ENCODE peak calls at places on chromosomes 11 and 22, in six cellular contexts. O, X, M, H, S and J are unnamed samples.
A peak's percentile ranks its signal among the peaks of the same experiment; 100 is the strongest.

GRCh38 chr22:31173386-31174145 is 13.6 kb downstream of the RNF185 start:
- DNase-seq in X (no peak), S (peak; percentile 78), M (no peak), H (no peak), O (no peak), J (no peak)

GRCh38 chr11:95231881-95232605 is 1.0 kb upstream of the SESN3 start:
- DNase-seq in O (peak; percentile 86), M (peak; percentile 92), H (peak; percentile 75), S (peak; percentile 57), X (peak; percentile 80), J (peak; percentile 85)

GRCh38 chr22:19974233-19974861 is 32.7 kb upstream of the TXNRD2 start:
- DNase-seq in M (no peak), O (no peak), X (no peak), S (no peak), H (peak; percentile 27), J (no peak)

GRCh38 chr11:117747892-117748291 is 49.1 kb downstream of the DSCAML1 start:
- DNase-seq in M (no peak), S (no peak), O (no peak), X (no peak), H (no peak), J (no peak)

GRCh38 chr11:75273331-75273988 is 32.9 kb downstream of the TPBGL start:
- DNase-seq in M (peak; percentile 45), S (no peak), X (peak; percentile 35), O (no peak), H (no peak), J (no peak)

GRCh38 chr22:23315341-23315917 is 135.1 kb downstream of the BCR start:
- DNase-seq in M (no peak), X (peak; percentile 80), H (peak; percentile 27), O (no peak), S (peak; percentile 67), J (no peak)

GRCh38 chr22:45034156-45034555 is 24.4 kb upstream of the PHF21B start:
- DNase-seq in O (no peak), X (no peak), H (no peak), M (no peak), S (no peak), J (no peak)

GRCh38 chr11:78257654-78258053 is 68.9 kb downstream of the USP35 start:
- DNase-seq in H (no peak), S (no peak), M (no peak), X (no peak), O (no peak), J (no peak)

GRCh38 chr11:24386551-24387404 is 110.1 kb upstream of the LUZP2 start:
- DNase-seq in S (peak; percentile 8), M (no peak), O (no peak), H (peak; percentile 21), X (no peak), J (no peak)

GRCh38 chr11:41102471-41102870 is 357.0 kb downstream of the LRRC4C start:
- DNase-seq in H (no peak), X (no peak), O (no peak), S (no peak), M (no peak), J (no peak)

GRCh38 chr11:2208691-2209369 is 37.2 kb upstream of the TH start:
- DNase-seq in X (peak; percentile 63), H (no peak), O (peak; percentile 56), S (peak; percentile 48), M (peak; percentile 94), J (no peak)

GRCh38 chr11:128208329-128209220 is 378.8 kb downstream of the ETS1 start:
- DNase-seq in M (no peak), X (no peak), S (peak; percentile 94), H (no peak), O (no peak), J (no peak)

GRCh38 chr11:2092956-2093412 is 46.2 kb downstream of the IGF2 start:
- DNase-seq in M (peak; percentile 89), S (peak; percentile 95), O (peak; percentile 96), H (peak; percentile 45), X (peak; percentile 90), J (no peak)

GRCh38 chr22:35638408-35638807 is 9.8 kb upstream of the APOL6 start:
- DNase-seq in X (no peak), O (no peak), H (no peak), S (no peak), M (peak; percentile 94), J (no peak)

GRCh38 chr11:34343153-34343552 is 14.7 kb downstream of the ABTB2 start:
- DNase-seq in H (no peak), X (no peak), S (peak; percentile 81), O (no peak), M (no peak), J (no peak)

GRCh38 chr11:44380009-44380313 is 70.0 kb upstream of the ALX4 start:
- DNase-seq in O (peak; percentile 66), X (no peak), S (no peak), H (no peak), M (no peak), J (no peak)

GRCh38 chr11:133947298-133947905 is 9.4 kb downstream of the IGSF9B start:
- DNase-seq in X (peak; percentile 64), O (no peak), S (peak; percentile 21), M (no peak), H (no peak), J (peak; percentile 45)

GRCh38 chr22:41512421-41513194 is 31.7 kb downstream of the POLR3H start:
- DNase-seq in X (no peak), M (no peak), O (no peak), S (peak; percentile 44), H (no peak), J (no peak)

GRCh38 chr11:19380375-19380774 is 139.6 kb upstream of the E2F8 start:
- DNase-seq in S (peak; percentile 92), O (no peak), X (no peak), H (no peak), M (no peak), J (no peak)

GRCh38 chr11:66856496-66857233 is at the start of gene LRFN4:
- DNase-seq in S (peak; percentile 58), X (peak; percentile 84), H (no peak), M (no peak), O (peak; percentile 75), J (no peak)

GRCh38 chr22:20112623-20113511 is 3.0 kb upstream of the RANBP1 start:
- DNase-seq in H (no peak), M (peak; percentile 73), S (no peak), X (no peak), O (peak; percentile 50), J (no peak)

GRCh38 chr11:12554122-12554521 is 120.1 kb upstream of the TEAD1 start:
- DNase-seq in M (no peak), X (no peak), S (no peak), H (no peak), O (no peak), J (no peak)

GRCh38 chr22:38108561-38109319 is 1.7 kb downstream of the BAIAP2L2 start:
- DNase-seq in X (no peak), M (peak; percentile 45), H (no peak), O (no peak), S (no peak), J (no peak)

GRCh38 chr22:21778705-21779363 is 43.2 kb upstream of the YPEL1 start:
- DNase-seq in M (no peak), S (peak; percentile 14), O (no peak), X (no peak), H (no peak), J (no peak)

GRCh38 chr11:63611395-63611747 is 2.9 kb downstream of the PLAAT3 start:
- DNase-seq in M (no peak), O (no peak), X (no peak), H (no peak), S (no peak), J (no peak)

GRCh38 chr11:63609971-63610580 is 4.2 kb downstream of the PLAAT3 start:
- DNase-seq in S (no peak), X (no peak), O (no peak), M (no peak), H (no peak), J (no peak)

GRCh38 chr11:63610604-63611394 is 3.4 kb downstream of the PLAAT3 start:
- DNase-seq in M (no peak), X (no peak), O (no peak), S (peak; percentile 34), H (no peak), J (no peak)

GRCh38 chr11:63609536-63609935 is 4.7 kb downstream of the PLAAT3 start:
- DNase-seq in S (no peak), O (peak; percentile 87), X (no peak), M (no peak), H (no peak), J (no peak)

DNA sequence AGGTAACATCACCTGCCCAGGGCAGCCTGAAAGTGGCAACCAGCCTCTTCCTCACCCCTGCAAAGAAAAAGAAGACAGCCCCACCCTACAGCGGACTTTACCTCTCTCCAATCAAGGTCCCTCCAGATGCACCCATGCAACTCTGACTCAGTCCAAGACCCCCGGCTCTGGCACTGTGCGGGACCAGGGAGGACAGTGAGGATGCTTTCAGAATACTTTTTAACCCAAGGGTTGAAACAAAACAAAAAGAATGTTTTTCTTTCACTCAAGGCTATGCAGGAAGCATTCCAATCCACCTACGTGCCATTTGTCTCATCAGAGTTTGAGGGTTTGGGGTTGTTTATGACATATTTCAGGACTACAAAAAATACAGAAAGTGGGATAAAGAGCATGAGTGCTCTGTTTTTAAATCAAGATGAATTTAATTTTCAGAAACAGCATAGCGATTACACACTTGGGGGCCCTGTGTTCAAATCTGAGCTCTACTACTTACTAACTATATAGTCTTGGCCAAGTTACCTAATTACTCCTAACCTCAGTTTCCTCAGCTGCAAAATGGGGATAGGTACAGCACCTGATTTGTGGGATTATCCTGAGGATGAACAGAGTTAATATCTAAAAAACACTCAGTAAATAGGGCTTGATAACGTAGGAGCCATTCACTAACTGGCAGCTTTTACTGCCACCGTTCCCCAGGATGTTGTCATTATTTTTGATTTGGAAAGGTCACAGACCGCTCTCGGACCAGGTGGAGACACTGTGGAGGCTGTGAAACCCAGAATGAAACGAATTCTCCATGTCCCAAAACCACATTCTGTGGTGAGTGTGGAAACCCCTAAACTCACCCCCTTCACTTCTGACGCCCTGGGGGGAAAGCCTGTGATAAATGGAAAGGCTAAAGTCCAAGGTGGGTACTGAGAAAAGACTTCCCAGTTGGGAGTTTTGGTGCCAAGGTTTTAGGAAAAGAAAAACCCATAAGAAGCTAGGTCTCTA is 5.6 kb downstream of the PLAAT3 start:
- DNase-seq in H (no peak), M (no peak), X (no peak), S (peak; percentile 72), O (no peak), J (no peak)
- H3K4me3 ChIP-seq in H (no peak overlapping the region), M (no peak overlapping the region), X (no peak overlapping the region), S (no peak overlapping the region), O (no peak overlapping the region), J (no peak overlapping the region)

GRCh38 chr11:113014262-113014661 is 53.0 kb downstream of the NCAM1 start:
- DNase-seq in O (no peak), S (no peak), X (no peak), H (no peak), M (no peak), J (no peak)
- TF ChIP-seq CTCF in O (no peak), S (no peak), X (no peak), H (no peak), M (no peak), J (no peak)

GRCh38 chr11:61972796-61973602 is 5.6 kb upstream of the FTH1 start:
- DNase-seq in S (peak; percentile 99), M (no peak), X (peak; percentile 59), H (no peak), O (peak; percentile 67), J (no peak)
- H3K4me3 ChIP-seq in S (no peak overlapping the region), M (no peak overlapping the region), X (peak overlapping the region; percentile 17), H (no peak overlapping the region), O (no peak overlapping the region), J (no peak overlapping the region)

GRCh38 chr11:90908074-90908473 is 685.2 kb upstream of the CHORDC1 start:
- DNase-seq in M (no peak), S (no peak), H (no peak), X (no peak), O (no peak), J (no peak)
- TF ChIP-seq CTCF in M (no peak), S (peak; percentile 24), H (no peak), X (peak; percentile 12), O (no peak), J (no peak)